ENCODE peak calls at places on chromosomes 12 and 14, in five cellular contexts. One of them, this sample, is unnamed.

GRCh38 chr12:119096429-119097202 is 82.1 kb upstream of the HSPB8 start:
- DNase-seq in H9: peak; percentile 76
- DNase-seq in neuronal stem cell: peak; percentile 65
- DNase-seq in IMR-90: no peak
- DNase-seq in H1: no peak
- DNase-seq in this sample: no peak

GRCh38 chr12:25054783-25055144 is 105.9 kb upstream of the BCAT1 start:
- DNase-seq in H9: no peak
- DNase-seq in neuronal stem cell: no peak
- DNase-seq in IMR-90: peak; percentile 66
- DNase-seq in H1: no peak
- DNase-seq in this sample: no peak

GRCh38 chr12:25041006-25041741 is 92.3 kb upstream of the BCAT1 start:
- DNase-seq in H9: no peak
- DNase-seq in neuronal stem cell: no peak
- DNase-seq in IMR-90: no peak
- DNase-seq in H1: no peak
- DNase-seq in this sample: no peak

GRCh38 chr14:47389520-47389919 is 285.9 kb downstream of the MDGA2 start:
- DNase-seq in H9: peak; percentile 47
- DNase-seq in neuronal stem cell: peak; percentile 11
- DNase-seq in IMR-90: no peak
- DNase-seq in H1: peak; percentile 31
- DNase-seq in this sample: no peak

GRCh38 chr14:99156814-99157213 is 115.2 kb downstream of the BCL11B start:
- DNase-seq in H9: peak; percentile 6
- DNase-seq in neuronal stem cell: no peak
- DNase-seq in IMR-90: no peak
- DNase-seq in H1: no peak
- DNase-seq in this sample: no peak

GRCh38 chr12:84763112-84763511 is 149.5 kb downstream of the SLC6A15 start:
- DNase-seq in H9: no peak
- DNase-seq in neuronal stem cell: no peak
- DNase-seq in IMR-90: peak; percentile 49
- DNase-seq in H1: no peak
- DNase-seq in this sample: no peak

GRCh38 chr12:62784576-62784975 is 150.4 kb downstream of the PPM1H start:
- DNase-seq in H9: no peak
- DNase-seq in neuronal stem cell: no peak
- DNase-seq in IMR-90: no peak
- DNase-seq in H1: no peak
- DNase-seq in this sample: no peak

GRCh38 chr12:92988622-92989130 is 59.6 kb upstream of the EEA1 start:
- DNase-seq in H9: no peak
- DNase-seq in neuronal stem cell: no peak
- DNase-seq in IMR-90: no peak
- DNase-seq in H1: no peak
- DNase-seq in this sample: no peak

GRCh38 chr14:103629503-103630121 is 601 bp downstream of the KLC1 start:
- DNase-seq in H9: peak; percentile 51
- DNase-seq in neuronal stem cell: peak; percentile 58
- DNase-seq in IMR-90: no peak
- DNase-seq in H1: no peak
- DNase-seq in this sample: peak; percentile 24

GRCh38 chr12:95848575-95849388 is 10.0 kb upstream of the SNRPF start:
- DNase-seq in H9: no peak
- DNase-seq in neuronal stem cell: peak; percentile 29
- DNase-seq in IMR-90: peak; percentile 48
- DNase-seq in H1: no peak
- DNase-seq in this sample: peak; percentile 37

GRCh38 chr12:104422441-104422840 is 34.3 kb upstream of the CHST11 start:
- DNase-seq in H9: no peak
- DNase-seq in neuronal stem cell: no peak
- DNase-seq in IMR-90: no peak
- DNase-seq in H1: no peak
- DNase-seq in this sample: no peak

GRCh38 chr12:95473440-95473946 is 459 bp upstream of the METAP2 start:
- DNase-seq in H9: peak; percentile 39
- DNase-seq in neuronal stem cell: peak; percentile 17
- DNase-seq in IMR-90: peak; percentile 41
- DNase-seq in H1: no peak
- DNase-seq in this sample: peak; percentile 62

GRCh38 chr14:58426819-58427288 is 477 bp downstream of the TIMM9 start:
- DNase-seq in H9: peak; percentile 72
- DNase-seq in neuronal stem cell: peak; percentile 77
- DNase-seq in IMR-90: peak; percentile 65
- DNase-seq in H1: peak; percentile 13
- DNase-seq in this sample: no peak

GRCh38 chr14:103880986-103881926 is 33.9 kb upstream of the PPP1R13B start:
- DNase-seq in H9: no peak
- DNase-seq in neuronal stem cell: no peak
- DNase-seq in IMR-90: no peak
- DNase-seq in H1: no peak
- DNase-seq in this sample: no peak

GRCh38 chr12:113268136-113268535 is 46.9 kb downstream of the TPCN1 start:
- DNase-seq in H9: no peak
- DNase-seq in neuronal stem cell: no peak
- DNase-seq in IMR-90: no peak
- DNase-seq in H1: no peak
- DNase-seq in this sample: no peak

GRCh38 chr12:3463927-3464326 is 27.1 kb upstream of the PRMT8 start:
- DNase-seq in H9: no peak
- DNase-seq in neuronal stem cell: no peak
- DNase-seq in IMR-90: no peak
- DNase-seq in H1: no peak
- DNase-seq in this sample: no peak

GRCh38 chr12:1553987-1554982 is 40.1 kb downstream of the FBXL14 start:
- DNase-seq in H9: peak; percentile 28
- DNase-seq in neuronal stem cell: no peak
- DNase-seq in IMR-90: no peak
- DNase-seq in H1: no peak
- DNase-seq in this sample: no peak

GRCh38 chr14:104887623-104888488 is 22.8 kb downstream of the CEP170B start:
- DNase-seq in H9: no peak
- DNase-seq in neuronal stem cell: no peak
- DNase-seq in IMR-90: no peak
- DNase-seq in H1: no peak
- DNase-seq in this sample: no peak

GRCh38 chr14:93430889-93431670 is at the start of gene UNC79:
- DNase-seq in H9: peak; percentile 61
- DNase-seq in neuronal stem cell: peak; percentile 61
- DNase-seq in IMR-90: no peak
- DNase-seq in H1: peak; percentile 21
- DNase-seq in this sample: no peak

GRCh38 chr12:131606218-131606899 is 104.5 kb upstream of the SFSWAP start:
- DNase-seq in H9: no peak
- DNase-seq in neuronal stem cell: no peak
- DNase-seq in IMR-90: no peak
- DNase-seq in H1: no peak
- DNase-seq in this sample: no peak

GRCh38 chr14:78674820-78675219 is 504.6 kb downstream of the NRXN3 start:
- DNase-seq in H9: no peak
- DNase-seq in neuronal stem cell: no peak
- DNase-seq in IMR-90: no peak
- DNase-seq in H1: no peak
- DNase-seq in this sample: no peak

GRCh38 chr14:68191567-68192321 is 372.2 kb downstream of the RAD51B start:
- DNase-seq in H9: no peak
- DNase-seq in neuronal stem cell: no peak
- DNase-seq in IMR-90: peak; percentile 37
- DNase-seq in H1: no peak
- DNase-seq in this sample: peak; percentile 57

GRCh38 chr14:72567226-72567625 is 326.7 kb downstream of the DPF3 start:
- DNase-seq in H9: no peak
- DNase-seq in neuronal stem cell: no peak
- DNase-seq in IMR-90: no peak
- DNase-seq in H1: no peak
- DNase-seq in this sample: no peak

GRCh38 chr14:35068238-35069012 is 22.4 kb downstream of the FAM177A1 start:
- DNase-seq in H9: no peak
- DNase-seq in neuronal stem cell: no peak
- DNase-seq in IMR-90: peak; percentile 37
- DNase-seq in H1: no peak
- DNase-seq in this sample: peak; percentile 50

GRCh38 chr12:4145990-4146859 is 127.3 kb upstream of the CCND2 start:
- DNase-seq in H9: no peak
- DNase-seq in neuronal stem cell: no peak
- DNase-seq in IMR-90: no peak
- DNase-seq in H1: no peak
- DNase-seq in this sample: no peak

GRCh38 chr14:48027115-48027514 is 351.7 kb upstream of the MDGA2 start:
- DNase-seq in H9: no peak
- DNase-seq in neuronal stem cell: no peak
- DNase-seq in IMR-90: no peak
- DNase-seq in H1: no peak
- DNase-seq in this sample: no peak

GRCh38 chr12:58745348-58746125 is 174.8 kb downstream of the LRIG3 start:
- DNase-seq in H9: no peak
- DNase-seq in neuronal stem cell: no peak
- DNase-seq in IMR-90: peak; percentile 48
- DNase-seq in H1: no peak
- DNase-seq in this sample: no peak

GRCh38 chr14:76761198-76761848 is at the start of gene VASH1:
- DNase-seq in H9: peak; percentile 65
- DNase-seq in neuronal stem cell: no peak
- DNase-seq in IMR-90: peak; percentile 76
- DNase-seq in H1: no peak
- DNase-seq in this sample: peak; percentile 78

GRCh38 chr14:95490727-95491451 is 25.6 kb downstream of the SYNE3 start:
- DNase-seq in H9: no peak
- DNase-seq in neuronal stem cell: no peak
- DNase-seq in IMR-90: no peak
- DNase-seq in H1: no peak
- DNase-seq in this sample: no peak

GRCh38 chr12:9134981-9135628 is 19.4 kb upstream of the A2M start:
- DNase-seq in H9: no peak
- DNase-seq in neuronal stem cell: no peak
- DNase-seq in IMR-90: peak; percentile 3
- DNase-seq in H1: no peak
- DNase-seq in this sample: no peak

GRCh38 chr12:52353766-52354165 is 13.5 kb downstream of the KRT85 start:
- DNase-seq in H9: no peak
- DNase-seq in neuronal stem cell: no peak
- DNase-seq in IMR-90: no peak
- DNase-seq in H1: no peak
- DNase-seq in this sample: no peak

GRCh38 chr14:92610849-92611271 is 97.3 kb downstream of the RIN3 start:
- DNase-seq in H9: no peak
- DNase-seq in neuronal stem cell: no peak
- DNase-seq in IMR-90: no peak
- DNase-seq in H1: no peak
- DNase-seq in this sample: no peak

GRCh38 chr12:54601841-54602240 is 13.4 kb upstream of the PPP1R1A start:
- DNase-seq in H9: peak; percentile 33
- DNase-seq in neuronal stem cell: no peak
- DNase-seq in IMR-90: no peak
- DNase-seq in H1: no peak
- DNase-seq in this sample: no peak

GRCh38 chr12:108801736-108802665 is 55.4 kb downstream of the SSH1 start:
- DNase-seq in H9: peak; percentile 96
- DNase-seq in neuronal stem cell: peak; percentile 91
- DNase-seq in IMR-90: peak; percentile 83
- DNase-seq in H1: peak; percentile 72
- DNase-seq in this sample: peak; percentile 92
- H3K18ac ChIP-seq in H9: no peak overlapping the region
- H3K18ac ChIP-seq in neuronal stem cell: peak overlapping the region; percentile 86
- H3K18ac ChIP-seq in IMR-90: peak overlapping the region; percentile 92
- H3K18ac ChIP-seq in H1: peak overlapping the region; percentile 55
- H3K18ac ChIP-seq in this sample: peak overlapping the region; percentile 59

GRCh38 chr12:75944905-75945412 is 86.6 kb downstream of the PHLDA1 start:
- DNase-seq in H9: no peak
- DNase-seq in neuronal stem cell: no peak
- DNase-seq in IMR-90: no peak
- DNase-seq in H1: no peak
- DNase-seq in this sample: no peak
- H2AFZ ChIP-seq in H9: no peak overlapping the region
- H2AFZ ChIP-seq in neuronal stem cell: no peak overlapping the region
- H2AFZ ChIP-seq in IMR-90: peak overlapping the region; percentile 35
- H2AFZ ChIP-seq in H1: no peak overlapping the region
- H2AFZ ChIP-seq in this sample: no peak overlapping the region

GRCh38 chr12:115000038-115000437 is 316.1 kb upstream of the TBX3 start:
- DNase-seq in H9: no peak
- DNase-seq in neuronal stem cell: no peak
- DNase-seq in IMR-90: peak; percentile 54
- DNase-seq in H1: peak; percentile 23
- DNase-seq in this sample: peak; percentile 32
- H2BK15ac ChIP-seq in H9: no peak overlapping the region
- H2BK15ac ChIP-seq in neuronal stem cell: no peak overlapping the region
- H2BK15ac ChIP-seq in IMR-90: no peak overlapping the region
- H2BK15ac ChIP-seq in H1: no peak overlapping the region
- H2BK15ac ChIP-seq in this sample: no peak overlapping the region

DNA sequence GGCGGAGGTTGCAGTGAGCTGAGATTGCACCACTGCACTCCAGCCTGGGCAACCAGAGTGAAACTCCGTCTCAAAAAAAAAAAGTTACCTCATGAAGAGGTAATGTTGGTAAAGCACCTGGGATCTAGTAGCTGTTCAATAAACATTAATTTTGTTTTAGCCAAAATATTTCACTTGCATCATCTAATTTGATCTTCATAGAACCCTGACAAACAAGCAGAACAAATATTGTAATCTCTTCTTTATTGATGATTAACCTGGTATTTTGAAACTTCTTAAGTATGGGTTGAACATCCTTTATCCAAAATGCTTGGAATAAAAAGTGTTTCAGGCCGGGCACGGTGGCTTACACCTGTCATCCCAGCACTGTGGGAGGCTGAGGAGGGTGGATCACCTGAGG is 149.0 kb upstream of the AMIGO2 start:
- DNase-seq in H9: no peak
- DNase-seq in neuronal stem cell: no peak
- DNase-seq in IMR-90: no peak
- DNase-seq in H1: no peak
- DNase-seq in this sample: no peak
- H3K18ac ChIP-seq in H9: no peak overlapping the region
- H3K18ac ChIP-seq in neuronal stem cell: no peak overlapping the region
- H3K18ac ChIP-seq in IMR-90: no peak overlapping the region
- H3K18ac ChIP-seq in H1: no peak overlapping the region
- H3K18ac ChIP-seq in this sample: no peak overlapping the region

GRCh38 chr14:69647216-69647615 is 35.8 kb downstream of the SUSD6 start:
- DNase-seq in H9: no peak
- DNase-seq in neuronal stem cell: no peak
- DNase-seq in IMR-90: peak; percentile 43
- DNase-seq in H1: no peak
- DNase-seq in this sample: no peak
- H2AFZ ChIP-seq in H9: no peak overlapping the region
- H2AFZ ChIP-seq in neuronal stem cell: no peak overlapping the region
- H2AFZ ChIP-seq in IMR-90: no peak overlapping the region
- H2AFZ ChIP-seq in H1: no peak overlapping the region
- H2AFZ ChIP-seq in this sample: no peak overlapping the region

GRCh38 chr14:57061009-57061711 is 207.5 kb downstream of the EXOC5 start:
- DNase-seq in H9: no peak
- DNase-seq in neuronal stem cell: no peak
- DNase-seq in IMR-90: no peak
- DNase-seq in H1: no peak
- DNase-seq in this sample: no peak
- H2BK15ac ChIP-seq in H9: no peak overlapping the region
- H2BK15ac ChIP-seq in neuronal stem cell: no peak overlapping the region
- H2BK15ac ChIP-seq in IMR-90: no peak overlapping the region
- H2BK15ac ChIP-seq in H1: no peak overlapping the region
- H2BK15ac ChIP-seq in this sample: no peak overlapping the region